ENCODE peak calls at places on chromosomes 5 and 9, in eight cellular contexts. Q, N, S, T, A, U, B and G are unnamed samples.

GRCh38 chr5:150600951-150601773 is 39.3 kb upstream of the SYNPO start:
- DNase-seq in S (no peak), U (no peak), A (no peak), N (peak), B (no peak), Q (no peak), T (no peak), G (no peak)

GRCh38 chr9:2132484-2133082 is 117.4 kb downstream of the SMARCA2 start:
- DNase-seq in N (peak), U (no peak), A (no peak), T (peak), Q (peak), S (no peak), B (peak), G (no peak)

GRCh38 chr5:7392401-7393024 is 3.4 kb upstream of the ADCY2 start:
- DNase-seq in B (no peak), N (peak), T (peak), S (no peak), Q (no peak), U (no peak), A (no peak), G (no peak)

GRCh38 chr5:181261320-181262085 is 560 bp upstream of the TRIM52 start:
- DNase-seq in U (peak), S (peak), A (peak), B (peak), N (peak), Q (peak), T (peak), G (peak)

GRCh38 chr9:135905380-135906282 is 1.7 kb downstream of the CAMSAP1 start:
- DNase-seq in B (peak), N (no peak), T (no peak), U (peak), S (no peak), Q (no peak), A (no peak), G (no peak)

GRCh38 chr5:103393131-103393754 is 134.7 kb downstream of the MACIR start:
- DNase-seq in U (no peak), Q (no peak), A (no peak), N (peak), B (no peak), T (peak), S (no peak), G (no peak)

GRCh38 chr9:4596165-4596922 is 65.8 kb upstream of the PLPP6 start:
- DNase-seq in S (no peak), U (no peak), N (no peak), Q (no peak), A (no peak), B (no peak), T (no peak), G (no peak)

GRCh38 chr9:124774131-124774978 is 2.6 kb upstream of the OLFML2A start:
- DNase-seq in Q (peak), U (peak), B (peak), A (peak), S (peak), T (peak), N (peak), G (peak)

GRCh38 chr9:80378669-80379293 is 807.0 kb downstream of the TLE4 start:
- DNase-seq in U (no peak), T (no peak), N (no peak), Q (no peak), S (no peak), B (no peak), A (no peak), G (no peak)

GRCh38 chr9:14018061-14018460 is 295.9 kb downstream of the NFIB start:
- DNase-seq in S (peak), T (peak), Q (no peak), B (peak), A (no peak), N (peak), U (no peak), G (no peak)

GRCh38 chr5:159713254-159713653 is 203.0 kb upstream of the ADRA1B start:
- DNase-seq in N (no peak), B (no peak), Q (no peak), A (no peak), T (no peak), U (no peak), S (no peak), G (no peak)

GRCh38 chr9:134434896-134435506 is 108.7 kb downstream of the RXRA start:
- DNase-seq in Q (no peak), N (peak), B (peak), U (peak), S (peak), A (peak), T (peak), G (peak)

GRCh38 chr5:13859285-13859684 is 85.2 kb downstream of the DNAH5 start:
- DNase-seq in B (peak), Q (no peak), T (no peak), N (no peak), A (no peak), S (no peak), U (no peak), G (no peak)

GRCh38 chr9:137114613-137115393 is at the start of gene DPP7:
- DNase-seq in A (peak), B (peak), U (peak), S (no peak), T (peak), Q (peak), N (no peak), G (peak)

GRCh38 chr9:91758491-91758981 is 191.5 kb downstream of the ROR2 start:
- DNase-seq in T (peak), U (no peak), S (peak), B (peak), A (no peak), N (peak), Q (peak), G (peak)

GRCh38 chr9:70043689-70044449 is at the start of gene MAMDC2:
- DNase-seq in B (peak), A (peak), Q (no peak), T (peak), U (peak), N (peak), S (no peak), G (peak)

GRCh38 chr5:79636981-79637733 is 24.9 kb downstream of the TENT2 start:
- DNase-seq in A (no peak), U (no peak), N (no peak), B (no peak), S (no peak), Q (no peak), T (peak), G (no peak)

GRCh38 chr5:683619-684481 is 9.3 kb downstream of the TPPP start:
- DNase-seq in B (no peak), S (no peak), Q (no peak), N (no peak), U (peak), T (no peak), A (no peak), G (peak)

GRCh38 chr5:134423376-134423775 is 11.7 kb upstream of the CDKN2AIPNL start:
- DNase-seq in T (no peak), N (no peak), S (no peak), Q (no peak), B (no peak), U (no peak), A (no peak), G (no peak)

GRCh38 chr5:77374686-77375085 is 117.4 kb downstream of the WDR41 start:
- DNase-seq in U (no peak), T (no peak), Q (no peak), N (no peak), S (no peak), B (no peak), A (no peak), G (peak)

GRCh38 chr5:128477946-128478345 is 60.1 kb downstream of the FBN2 start:
- DNase-seq in B (no peak), N (peak), Q (no peak), U (no peak), S (no peak), T (no peak), A (no peak), G (no peak)
- TF ChIP-seq CTCF in B (no peak), N (no peak), Q (no peak), U (no peak), S (no peak), T (no peak), A (no peak), G (no peak)

DNA sequence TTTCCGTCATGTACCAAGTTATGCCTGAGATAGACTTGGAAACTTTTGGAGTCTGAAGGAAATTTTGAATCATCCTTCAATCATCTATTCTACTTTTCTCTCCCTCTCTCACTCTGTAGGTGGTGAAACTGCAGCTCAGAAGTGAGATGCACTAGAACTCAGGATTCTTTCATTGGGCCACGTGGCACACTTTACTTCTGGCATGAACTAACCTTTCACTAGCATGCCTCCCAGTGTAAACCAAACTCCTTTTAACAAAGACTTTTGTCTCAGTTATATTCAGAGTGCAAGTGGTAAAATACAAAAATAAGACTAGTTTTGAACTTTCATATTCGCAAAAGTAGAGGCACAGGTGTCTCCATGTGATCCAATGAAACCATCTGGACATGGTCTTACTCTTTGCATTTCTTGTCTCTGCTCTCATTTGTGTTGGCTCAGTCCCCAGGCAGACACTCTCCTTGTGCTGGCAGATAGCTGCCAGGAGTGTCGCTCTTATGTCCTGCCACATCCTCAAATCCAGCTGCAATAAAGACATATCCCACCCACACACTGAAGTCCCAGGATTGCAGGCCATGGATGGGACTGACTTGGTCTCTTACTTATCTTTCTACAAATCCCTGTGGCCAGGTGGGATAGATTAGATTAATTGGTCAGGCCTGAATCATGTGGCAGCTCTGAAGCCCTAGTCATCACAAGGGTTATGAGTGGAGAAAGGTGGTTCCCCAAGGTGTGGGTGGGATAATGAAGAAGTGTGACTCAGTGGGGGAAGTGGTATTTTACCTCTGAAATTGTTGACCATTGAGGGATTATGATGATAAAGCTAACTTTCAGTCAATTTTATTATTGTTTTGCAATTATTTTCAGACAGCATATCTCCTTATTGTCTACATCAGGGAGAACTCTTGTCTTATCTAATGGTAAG is 267.5 kb downstream of the GABRB2 start:
- DNase-seq in A (no peak), N (no peak), B (no peak), S (no peak), U (no peak), T (no peak), Q (no peak), G (no peak)
- TF ChIP-seq CTCF in A (no peak), N (no peak), B (no peak), S (no peak), U (no peak), T (no peak), Q (no peak), G (no peak)

GRCh38 chr9:9917400-9917799 is 695.4 kb downstream of the PTPRD start:
- DNase-seq in A (no peak), U (no peak), N (no peak), S (no peak), T (no peak), B (no peak), Q (no peak), G (no peak)

GRCh38 chr9:9921771-9922170 is 691.0 kb downstream of the PTPRD start:
- DNase-seq in N (no peak), U (no peak), Q (no peak), B (no peak), T (no peak), A (no peak), S (no peak), G (no peak)

GRCh38 chr9:9914174-9914573 is 698.6 kb downstream of the PTPRD start:
- DNase-seq in S (no peak), T (no peak), Q (no peak), A (no peak), B (no peak), U (no peak), N (no peak), G (no peak)

GRCh38 chr9:9920425-9920824 is 692.4 kb downstream of the PTPRD start:
- DNase-seq in T (no peak), A (no peak), U (no peak), B (no peak), S (no peak), Q (no peak), N (no peak), G (no peak)

DNA sequence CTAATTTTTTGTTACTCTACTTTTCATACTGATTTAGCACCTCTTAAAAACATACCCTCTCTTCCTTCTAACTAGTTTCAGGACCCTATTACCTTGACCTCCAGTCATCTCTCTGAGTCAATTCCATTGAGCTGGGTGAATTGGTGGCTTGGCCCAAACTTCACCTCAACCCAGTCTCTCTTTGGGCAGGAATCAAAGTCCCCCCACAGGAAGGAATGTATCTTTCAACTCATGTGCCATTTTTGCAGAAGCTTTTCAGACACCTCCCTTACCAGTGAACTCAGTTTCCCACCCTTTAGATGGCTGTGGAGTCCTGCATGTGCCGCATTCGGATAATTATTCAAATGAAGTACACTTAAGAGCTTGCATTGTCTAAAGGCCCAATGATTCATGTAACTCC is 693.6 kb downstream of the PTPRD start:
- DNase-seq in S (no peak), N (no peak), T (no peak), A (no peak), U (no peak), Q (no peak), B (no peak), G (no peak)
- TF ChIP-seq CTCF in S (no peak), N (no peak), T (no peak), A (no peak), U (no peak), Q (no peak), B (no peak), G (no peak)

GRCh38 chr5:130885718-130886117 is 279.3 kb downstream of the HINT1 start:
- DNase-seq in N (no peak), B (no peak), S (no peak), T (no peak), A (no peak), U (no peak), Q (no peak), G (no peak)
- TF ChIP-seq CTCF in N (no peak), B (no peak), S (no peak), T (no peak), A (no peak), U (no peak), Q (no peak), G (no peak)

DNA sequence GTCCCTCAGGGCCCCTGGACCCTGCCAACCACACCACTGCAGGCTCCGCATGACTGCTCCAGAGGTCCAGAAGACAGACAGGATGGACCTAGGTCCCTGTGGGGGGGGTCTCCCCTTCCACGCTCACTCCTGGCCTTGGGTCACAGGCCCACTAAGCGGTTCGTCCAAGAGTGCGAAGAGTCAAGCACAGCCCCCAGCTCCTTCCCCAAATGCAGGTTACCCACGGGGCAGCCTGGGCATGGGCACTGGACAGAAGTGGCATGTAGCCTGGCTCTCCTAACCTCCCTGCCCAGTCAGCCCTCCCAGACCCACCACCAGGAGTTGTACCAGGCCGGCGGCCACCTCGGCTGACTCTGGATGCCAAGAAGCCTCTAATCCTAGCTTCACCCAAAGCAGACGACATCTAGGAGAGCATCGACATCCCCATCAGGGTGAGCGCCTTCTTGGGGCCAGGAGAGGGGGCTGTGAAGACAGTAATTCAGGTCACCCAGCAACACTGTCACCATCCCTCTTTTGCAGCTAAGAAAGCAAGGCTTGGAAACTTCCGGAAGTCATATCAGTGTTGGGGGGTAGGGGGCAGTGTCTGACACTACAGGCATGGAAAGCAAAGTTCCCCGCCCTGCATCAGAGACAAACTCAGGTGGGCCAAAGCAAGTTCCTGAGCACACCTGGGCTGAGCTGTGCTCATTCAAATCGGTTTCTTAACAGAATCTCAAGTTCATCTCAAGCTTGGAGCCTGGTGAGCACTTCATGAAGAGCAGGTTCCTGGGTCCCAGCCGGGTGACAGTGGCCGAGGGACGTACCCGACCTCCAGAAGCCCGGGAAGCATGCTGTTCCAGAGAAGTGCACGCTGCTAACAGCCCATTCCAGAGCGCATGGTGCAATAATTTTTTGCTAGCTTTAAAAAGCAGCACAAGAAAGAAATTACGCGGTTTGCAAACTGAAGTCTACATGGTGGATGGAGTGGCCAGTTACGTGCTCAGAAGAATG is 68.7 kb downstream of the SEMA4D start:
- DNase-seq in T (no peak), B (no peak), N (no peak), A (no peak), U (no peak), S (no peak), Q (peak), G (no peak)
- TF ChIP-seq CTCF in T (peak), B (peak), N (no peak), A (no peak), U (peak), S (peak), Q (peak), G (peak)